ENCODE peak calls at places on chromosomes 3 and 15, in seven cellular contexts. One of them, this sample, is unnamed.

GRCh38 chr3:189401196-189401595 is 229.4 kb downstream of the TPRG1 start:
- DNase-seq in neural progenitor cell: no peak
- DNase-seq in T-cell: no peak
- DNase-seq in small intestine: no peak
- DNase-seq in iris pigment epithelial cell: no peak
- DNase-seq in brain microvascular endothelial cell: no peak
- DNase-seq in anterior cingulate cortex: no peak
- DNase-seq in this sample: no peak

GRCh38 chr3:161500057-161500836 is 3.6 kb downstream of the OTOL1 start:
- DNase-seq in small intestine: peak; percentile 33
- DNase-seq in T-cell: no peak
- DNase-seq in neural progenitor cell: no peak
- DNase-seq in anterior cingulate cortex: no peak
- DNase-seq in iris pigment epithelial cell: no peak
- DNase-seq in brain microvascular endothelial cell: no peak
- DNase-seq in this sample: no peak

GRCh38 chr15:66580643-66581042 is 14.8 kb upstream of the LCTL start:
- DNase-seq in T-cell: no peak
- DNase-seq in neural progenitor cell: no peak
- DNase-seq in brain microvascular endothelial cell: peak; percentile 55
- DNase-seq in anterior cingulate cortex: no peak
- DNase-seq in iris pigment epithelial cell: peak; percentile 41
- DNase-seq in small intestine: no peak
- DNase-seq in this sample: no peak

GRCh38 chr3:112042842-112043280 is 8.3 kb downstream of the TMPRSS7 start:
- DNase-seq in T-cell: no peak
- DNase-seq in iris pigment epithelial cell: no peak
- DNase-seq in anterior cingulate cortex: no peak
- DNase-seq in brain microvascular endothelial cell: no peak
- DNase-seq in neural progenitor cell: no peak
- DNase-seq in small intestine: peak; percentile 47
- DNase-seq in this sample: no peak

GRCh38 chr3:165854696-165855095 is 17.5 kb upstream of the BCHE start:
- DNase-seq in neural progenitor cell: peak; percentile 38
- DNase-seq in small intestine: peak; percentile 13
- DNase-seq in T-cell: no peak
- DNase-seq in brain microvascular endothelial cell: peak; percentile 42
- DNase-seq in iris pigment epithelial cell: peak; percentile 3
- DNase-seq in anterior cingulate cortex: no peak
- DNase-seq in this sample: no peak

GRCh38 chr3:188962253-188963247 is 209.2 kb upstream of the TPRG1 start:
- DNase-seq in T-cell: no peak
- DNase-seq in iris pigment epithelial cell: no peak
- DNase-seq in small intestine: no peak
- DNase-seq in neural progenitor cell: no peak
- DNase-seq in brain microvascular endothelial cell: no peak
- DNase-seq in anterior cingulate cortex: no peak
- DNase-seq in this sample: no peak

GRCh38 chr3:173411288-173412064 is 13.9 kb downstream of the NLGN1 start:
- DNase-seq in anterior cingulate cortex: no peak
- DNase-seq in small intestine: no peak
- DNase-seq in T-cell: no peak
- DNase-seq in iris pigment epithelial cell: peak; percentile 56
- DNase-seq in neural progenitor cell: no peak
- DNase-seq in brain microvascular endothelial cell: peak; percentile 56
- DNase-seq in this sample: no peak

GRCh38 chr3:123409443-123410148 is 39.3 kb downstream of the ADCY5 start:
- DNase-seq in small intestine: peak; percentile 88
- DNase-seq in neural progenitor cell: no peak
- DNase-seq in T-cell: no peak
- DNase-seq in brain microvascular endothelial cell: no peak
- DNase-seq in iris pigment epithelial cell: no peak
- DNase-seq in anterior cingulate cortex: no peak
- DNase-seq in this sample: no peak

GRCh38 chr15:66603301-66604179 is 37.7 kb upstream of the LCTL start:
- DNase-seq in iris pigment epithelial cell: peak; percentile 58
- DNase-seq in brain microvascular endothelial cell: peak; percentile 31
- DNase-seq in anterior cingulate cortex: no peak
- DNase-seq in small intestine: peak; percentile 43
- DNase-seq in neural progenitor cell: peak; percentile 91
- DNase-seq in T-cell: peak; percentile 29
- DNase-seq in this sample: no peak

GRCh38 chr15:36942248-36942827 is 158.0 kb downstream of the MEIS2 start:
- DNase-seq in iris pigment epithelial cell: no peak
- DNase-seq in brain microvascular endothelial cell: no peak
- DNase-seq in T-cell: no peak
- DNase-seq in neural progenitor cell: no peak
- DNase-seq in small intestine: no peak
- DNase-seq in anterior cingulate cortex: no peak
- DNase-seq in this sample: no peak

GRCh38 chr3:14203521-14204079 is 25.0 kb downstream of the LSM3 start:
- DNase-seq in T-cell: no peak
- DNase-seq in brain microvascular endothelial cell: peak; percentile 74
- DNase-seq in anterior cingulate cortex: peak; percentile 10
- DNase-seq in iris pigment epithelial cell: peak; percentile 81
- DNase-seq in neural progenitor cell: peak; percentile 75
- DNase-seq in small intestine: peak; percentile 88
- DNase-seq in this sample: peak; percentile 38

GRCh38 chr3:38601971-38602550 is 47.4 kb downstream of the SCN5A start:
- DNase-seq in small intestine: no peak
- DNase-seq in anterior cingulate cortex: no peak
- DNase-seq in T-cell: no peak
- DNase-seq in brain microvascular endothelial cell: no peak
- DNase-seq in neural progenitor cell: peak; percentile 30
- DNase-seq in iris pigment epithelial cell: no peak
- DNase-seq in this sample: no peak

GRCh38 chr3:114756506-114757279 is 390.4 kb downstream of the ZBTB20 start:
- DNase-seq in anterior cingulate cortex: no peak
- DNase-seq in brain microvascular endothelial cell: no peak
- DNase-seq in iris pigment epithelial cell: peak; percentile 33
- DNase-seq in T-cell: no peak
- DNase-seq in neural progenitor cell: no peak
- DNase-seq in small intestine: no peak
- DNase-seq in this sample: no peak

GRCh38 chr3:46089237-46090011 is 62.1 kb upstream of the XCR1 start:
- DNase-seq in anterior cingulate cortex: no peak
- DNase-seq in small intestine: no peak
- DNase-seq in brain microvascular endothelial cell: peak; percentile 93
- DNase-seq in iris pigment epithelial cell: peak; percentile 93
- DNase-seq in T-cell: no peak
- DNase-seq in neural progenitor cell: no peak
- DNase-seq in this sample: peak; percentile 34

GRCh38 chr15:76349301-76350070 is 12.9 kb downstream of the ISL2 start:
- DNase-seq in neural progenitor cell: no peak
- DNase-seq in T-cell: no peak
- DNase-seq in iris pigment epithelial cell: no peak
- DNase-seq in anterior cingulate cortex: no peak
- DNase-seq in small intestine: no peak
- DNase-seq in brain microvascular endothelial cell: no peak
- DNase-seq in this sample: no peak

GRCh38 chr15:66484539-66485112 is 12.9 kb downstream of the SNAPC5 start:
- DNase-seq in neural progenitor cell: no peak
- DNase-seq in iris pigment epithelial cell: no peak
- DNase-seq in anterior cingulate cortex: no peak
- DNase-seq in T-cell: no peak
- DNase-seq in small intestine: no peak
- DNase-seq in brain microvascular endothelial cell: no peak
- DNase-seq in this sample: no peak

GRCh38 chr3:121749276-121750086 is at the start of gene GOLGB1:
- DNase-seq in iris pigment epithelial cell: peak; percentile 100
- DNase-seq in neural progenitor cell: peak; percentile 98
- DNase-seq in T-cell: peak; percentile 93
- DNase-seq in brain microvascular endothelial cell: peak; percentile 100
- DNase-seq in anterior cingulate cortex: peak; percentile 91
- DNase-seq in small intestine: peak; percentile 100
- DNase-seq in this sample: peak; percentile 96

GRCh38 chr15:57064033-57064432 is 145.6 kb downstream of the TCF12 start:
- DNase-seq in small intestine: no peak
- DNase-seq in anterior cingulate cortex: no peak
- DNase-seq in brain microvascular endothelial cell: no peak
- DNase-seq in T-cell: no peak
- DNase-seq in iris pigment epithelial cell: no peak
- DNase-seq in neural progenitor cell: no peak
- DNase-seq in this sample: no peak

GRCh38 chr15:42691308-42691707 is 45.6 kb downstream of the CDAN1 start:
- DNase-seq in small intestine: no peak
- DNase-seq in anterior cingulate cortex: no peak
- DNase-seq in neural progenitor cell: no peak
- DNase-seq in iris pigment epithelial cell: no peak
- DNase-seq in brain microvascular endothelial cell: no peak
- DNase-seq in T-cell: no peak
- DNase-seq in this sample: no peak

GRCh38 chr3:138960417-138960852 is 13.4 kb downstream of the FOXL2NB start:
- DNase-seq in T-cell: no peak
- DNase-seq in iris pigment epithelial cell: no peak
- DNase-seq in neural progenitor cell: no peak
- DNase-seq in brain microvascular endothelial cell: no peak
- DNase-seq in small intestine: no peak
- DNase-seq in anterior cingulate cortex: no peak
- DNase-seq in this sample: no peak

GRCh38 chr3:147385059-147386012 is 21.0 kb downstream of the ZIC4 start:
- DNase-seq in brain microvascular endothelial cell: no peak
- DNase-seq in iris pigment epithelial cell: no peak
- DNase-seq in T-cell: no peak
- DNase-seq in small intestine: no peak
- DNase-seq in neural progenitor cell: no peak
- DNase-seq in anterior cingulate cortex: no peak
- DNase-seq in this sample: no peak

GRCh38 chr3:42692667-42693529 is 7.6 kb downstream of the KLHL40 start:
- DNase-seq in small intestine: no peak
- DNase-seq in brain microvascular endothelial cell: no peak
- DNase-seq in T-cell: no peak
- DNase-seq in anterior cingulate cortex: no peak
- DNase-seq in iris pigment epithelial cell: no peak
- DNase-seq in neural progenitor cell: no peak
- DNase-seq in this sample: no peak

GRCh38 chr3:194300392-194300758 is 50.8 kb downstream of the CPN2 start:
- DNase-seq in T-cell: no peak
- DNase-seq in brain microvascular endothelial cell: no peak
- DNase-seq in small intestine: no peak
- DNase-seq in iris pigment epithelial cell: peak; percentile 21
- DNase-seq in anterior cingulate cortex: peak; percentile 9
- DNase-seq in neural progenitor cell: peak; percentile 85
- DNase-seq in this sample: peak; percentile 48

GRCh38 chr3:120048355-120048754 is 45.9 kb downstream of the GSK3B start:
- DNase-seq in T-cell: no peak
- DNase-seq in anterior cingulate cortex: no peak
- DNase-seq in neural progenitor cell: no peak
- DNase-seq in brain microvascular endothelial cell: no peak
- DNase-seq in small intestine: no peak
- DNase-seq in iris pigment epithelial cell: no peak
- DNase-seq in this sample: no peak